ENCODE peak calls at places on chromosomes 13 and 19, in six cellular contexts. H is psoas muscle; W is fibroblast of the conjunctiva; T is islet precursor cell; G is HS-5; N is activated gamma-delta T cell treated with anti-CD3 and anti-CD28 coated beads, Interleukin-2, amount 50 U/mL, for 16 hours. D is an unnamed sample.
A peak's percentile ranks its signal among the peaks of the same experiment; 100 is the strongest.

GRCh38 chr19:16890461-16891184 is 1.8 kb downstream of the F2RL3 start:
- DNase-seq in G (no peak), T (no peak), N (no peak), W (no peak), H (no peak), D (no peak)

GRCh38 chr19:17200408-17201079 is 14.6 kb upstream of the USE1 start:
- DNase-seq in N (no peak), H (no peak), T (no peak), W (no peak), G (no peak), D (no peak)

GRCh38 chr13:97372929-97373328 is 61.0 kb upstream of the RAP2A start:
- DNase-seq in G (no peak), W (no peak), N (no peak), H (no peak), T (no peak), D (no peak)

GRCh38 chr19:45164577-45165335 is 4.0 kb upstream of the NKPD1 start:
- DNase-seq in W (peak; percentile 30), N (no peak), T (peak; percentile 98), G (no peak), H (no peak), D (peak; percentile 44)

GRCh38 chr13:80408270-80408669 is 67.3 kb upstream of the SPRY2 start:
- DNase-seq in H (no peak), W (no peak), G (no peak), N (no peak), T (no peak), D (no peak)

GRCh38 chr13:50141660-50142010 is 126.4 kb downstream of the KCNRG start:
- DNase-seq in N (no peak), H (no peak), W (no peak), T (no peak), G (no peak), D (no peak)

GRCh38 chr19:45507864-45508680 is 793 bp downstream of the VASP start:
- DNase-seq in G (no peak), T (peak; percentile 90), W (no peak), N (no peak), H (peak; percentile 66), D (peak; percentile 37)

GRCh38 chr13:75968103-75968838 is 332.1 kb downstream of the LMO7 start:
- DNase-seq in G (peak; percentile 19), W (no peak), H (no peak), N (no peak), T (no peak), D (no peak)

GRCh38 chr19:18559685-18560084 is 2.0 kb downstream of the KXD1 start:
- DNase-seq in W (no peak), N (no peak), T (no peak), H (no peak), G (no peak), D (no peak)

GRCh38 chr19:30854661-30855060 is 482.5 kb downstream of the ZNF536 start:
- DNase-seq in G (no peak), H (no peak), T (no peak), N (no peak), W (no peak), D (no peak)

GRCh38 chr13:25375727-25376358 is 4.1 kb downstream of the ATP8A2 start:
- DNase-seq in H (no peak), N (no peak), G (peak; percentile 1), T (peak; percentile 61), W (peak; percentile 27), D (peak; percentile 6)

GRCh38 chr19:46660008-46660517 is 919 bp downstream of the DACT3 start:
- DNase-seq in W (no peak), T (peak; percentile 75), H (no peak), G (no peak), N (no peak), D (no peak)

GRCh38 chr13:51894239-51894638 is 32.5 kb downstream of the CCDC70 start:
- DNase-seq in W (no peak), H (no peak), G (no peak), N (no peak), T (peak; percentile 71), D (no peak)

GRCh38 chr19:50679177-50680125 is 30.2 kb downstream of the C19orf81 start:
- DNase-seq in H (peak; percentile 82), W (peak; percentile 48), T (peak; percentile 79), N (peak; percentile 54), G (peak; percentile 58), D (peak; percentile 58)

GRCh38 chr13:112356190-112356589 is 20.0 kb upstream of the SPACA7 start:
- DNase-seq in H (no peak), W (no peak), G (no peak), T (peak; percentile 37), N (no peak), D (no peak)

GRCh38 chr19:19315444-19315843 is 4.9 kb downstream of the SUGP1 start:
- DNase-seq in N (no peak), G (no peak), H (no peak), T (no peak), W (no peak), D (no peak)

GRCh38 chr19:1177322-1178114 is 3.5 kb upstream of the SBNO2 start:
- DNase-seq in N (no peak), G (peak; percentile 92), W (peak; percentile 87), H (peak; percentile 58), T (peak; percentile 64), D (no peak)

GRCh38 chr13:49958321-49958720 is 22.2 kb upstream of the SPRYD7 start:
- DNase-seq in G (no peak), W (no peak), H (no peak), N (no peak), T (no peak), D (no peak)

GRCh38 chr19:1245884-1246816 is 2.2 kb upstream of the MIDN start:
- DNase-seq in G (no peak), W (no peak), T (no peak), H (peak; percentile 98), N (no peak), D (no peak)

GRCh38 chr13:105925496-105925895 is 610.0 kb downstream of the EFNB2 start:
- DNase-seq in G (peak; percentile 23), N (no peak), T (no peak), W (peak; percentile 33), H (no peak), D (no peak)

GRCh38 chr13:21833921-21834320 is 163.0 kb downstream of the FGF9 start:
- DNase-seq in H (no peak), G (no peak), T (no peak), W (no peak), N (no peak), D (no peak)

GRCh38 chr19:33417751-33418150 is 44.2 kb downstream of the CEBPG start:
- DNase-seq in N (no peak), W (no peak), G (no peak), T (no peak), H (no peak), D (no peak)

GRCh38 chr13:37179646-37180045 is 74.2 kb upstream of the CSNK1A1L start:
- DNase-seq in W (no peak), H (no peak), G (no peak), T (no peak), N (no peak), D (no peak)

GRCh38 chr19:44846455-44847143 is 502 bp downstream of the NECTIN2 start:
- DNase-seq in G (no peak), N (no peak), W (no peak), T (peak; percentile 92), H (peak; percentile 66), D (no peak)

GRCh38 chr13:93522486-93522885 is 295.9 kb downstream of the GPC6 start:
- DNase-seq in W (no peak), T (no peak), G (no peak), H (no peak), N (no peak), D (no peak)

GRCh38 chr13:105569816-105570215 is 965.6 kb downstream of the EFNB2 start:
- DNase-seq in W (no peak), G (no peak), N (no peak), H (no peak), T (no peak), D (no peak)

GRCh38 chr13:113981201-113981605 is 7.3 kb upstream of the C13orf46 start:
- DNase-seq in H (peak; percentile 60), N (no peak), T (no peak), G (no peak), W (no peak), D (no peak)

GRCh38 chr19:18501832-18502231 is 20.0 kb downstream of the ELL start:
- DNase-seq in T (no peak), N (no peak), W (no peak), H (peak; percentile 81), G (no peak), D (no peak)

GRCh38 chr19:45913874-45914830 is at the start of gene NANOS2:
- DNase-seq in W (no peak), T (peak; percentile 81), G (no peak), N (no peak), H (peak; percentile 58), D (no peak)